ENCODE peak calls at places on chromosomes 3 and 15, in seven cellular contexts. K, D, N, R, E, T and L are unnamed samples.

GRCh38 chr3:193052294-193052693 is 134.6 kb upstream of the MB21D2 start:
- DNase-seq in E (no peak), K (no peak), R (no peak), T (no peak), N (no peak), D (no peak), L (no peak)

GRCh38 chr15:29418931-29419330 is 149.3 kb upstream of the NSMCE3 start:
- DNase-seq in R (no peak), K (no peak), N (no peak), T (no peak), E (no peak), D (no peak), L (no peak)

GRCh38 chr3:196284396-196284795 is 3.1 kb downstream of the PCYT1A start:
- DNase-seq in D (no peak), R (no peak), T (no peak), N (no peak), K (no peak), E (no peak), L (no peak)

GRCh38 chr3:46926447-46926846 is 48.9 kb downstream of the PTH1R start:
- DNase-seq in K (no peak), E (no peak), D (peak; percentile 48), N (no peak), R (no peak), T (no peak), L (peak; percentile 19)

GRCh38 chr15:71800190-71800589 is 10.2 kb upstream of the NR2E3 start:
- DNase-seq in R (no peak), N (no peak), T (no peak), D (no peak), K (no peak), E (no peak), L (no peak)

GRCh38 chr3:99933971-99934750 is 116.5 kb downstream of the CMSS1 start:
- DNase-seq in K (no peak), E (no peak), T (no peak), D (no peak), R (no peak), N (no peak), L (no peak)

GRCh38 chr3:107421170-107421792 is 44.0 kb downstream of the CCDC54 start:
- DNase-seq in E (no peak), K (peak; percentile 45), T (peak; percentile 83), D (no peak), N (peak; percentile 43), R (peak; percentile 74), L (peak; percentile 37)

GRCh38 chr3:25045291-25045690 is 382.8 kb upstream of the RARB start:
- DNase-seq in K (no peak), E (no peak), T (peak; percentile 81), R (peak; percentile 32), D (no peak), N (no peak), L (no peak)

GRCh38 chr3:10602769-10603768 is 97.7 kb upstream of the ATP2B2 start:
- DNase-seq in N (peak; percentile 82), E (no peak), D (no peak), K (peak; percentile 19), T (no peak), R (no peak), L (no peak)

GRCh38 chr15:44296625-44297524 is 8.4 kb downstream of the GOLM2 start:
- DNase-seq in D (no peak), N (no peak), T (no peak), K (no peak), R (peak; percentile 36), E (no peak), L (no peak)

GRCh38 chr15:101406014-101406413 is 83.5 kb downstream of the PCSK6 start:
- DNase-seq in E (no peak), N (no peak), T (no peak), D (no peak), K (no peak), R (no peak), L (no peak)

GRCh38 chr3:136543385-136543784 is 208.8 kb downstream of the STAG1 start:
- DNase-seq in E (no peak), K (no peak), R (no peak), T (no peak), D (no peak), N (no peak), L (no peak)

GRCh38 chr15:56234804-56235203 is 8.9 kb downstream of the RFX7 start:
- DNase-seq in K (no peak), D (no peak), N (no peak), T (no peak), E (no peak), R (no peak), L (no peak)
- H3K36me3 ChIP-seq in K (peaks cover 6% of the 10 kb centered on the region), D (peaks cover 29% of the 10 kb centered on the region), N (peaks cover 40% of the 10 kb centered on the region), T (peaks cover 60% of the 10 kb centered on the region), E (no peaks in the 10 kb centered on the region), R (no peaks in the 10 kb centered on the region), L (no peaks in the 10 kb centered on the region)

GRCh38 chr15:70064441-70064840 is 33.3 kb downstream of the TLE3 start:
- DNase-seq in E (no peak), D (no peak), R (no peak), N (no peak), K (no peak), T (no peak), L (no peak)

GRCh38 chr15:70067011-70067410 is 30.7 kb downstream of the TLE3 start:
- DNase-seq in R (no peak), E (no peak), D (no peak), T (no peak), N (no peak), K (no peak), L (no peak)

GRCh38 chr15:70065006-70065722 is 32.6 kb downstream of the TLE3 start:
- DNase-seq in E (no peak), K (no peak), D (no peak), T (no peak), R (no peak), N (no peak), L (no peak)

GRCh38 chr15:70066422-70066821 is 31.3 kb downstream of the TLE3 start:
- DNase-seq in E (no peak), R (no peak), K (no peak), N (no peak), T (no peak), D (no peak), L (no peak)

GRCh38 chr15:70066004-70066403 is 31.7 kb downstream of the TLE3 start:
- DNase-seq in N (no peak), D (no peak), R (no peak), K (no peak), E (no peak), T (no peak), L (no peak)
- H3K36me3 ChIP-seq in N (peaks cover 85% of the 10 kb centered on the region), D (peaks cover 58% of the 10 kb centered on the region), R (no peaks in the 10 kb centered on the region), K (peaks cover 60% of the 10 kb centered on the region), E (peaks cover 6% of the 10 kb centered on the region), T (no peaks in the 10 kb centered on the region), L (no peaks in the 10 kb centered on the region)

GRCh38 chr3:184845819-184846218 is 33.9 kb downstream of the VPS8 start:
- DNase-seq in E (no peak), R (no peak), N (no peak), T (no peak), K (no peak), D (no peak), L (no peak)

GRCh38 chr3:184846500-184846899 is 34.5 kb downstream of the VPS8 start:
- DNase-seq in R (no peak), D (no peak), E (no peak), N (no peak), K (no peak), T (no peak), L (no peak)

GRCh38 chr3:184850201-184850600 is 38.2 kb downstream of the VPS8 start:
- DNase-seq in D (no peak), K (no peak), T (no peak), R (no peak), N (no peak), E (no peak), L (no peak)

GRCh38 chr3:184848934-184849333 is 37.0 kb downstream of the VPS8 start:
- DNase-seq in T (no peak), K (no peak), D (no peak), E (no peak), N (no peak), R (no peak), L (no peak)
- H3K36me3 ChIP-seq in T (no peaks in the 10 kb centered on the region), K (no peaks in the 10 kb centered on the region), D (peaks cover 54% of the 10 kb centered on the region), E (peaks cover 5% of the 10 kb centered on the region), N (peaks cover 37% of the 10 kb centered on the region), R (no peaks in the 10 kb centered on the region), L (no peaks in the 10 kb centered on the region)

DNA sequence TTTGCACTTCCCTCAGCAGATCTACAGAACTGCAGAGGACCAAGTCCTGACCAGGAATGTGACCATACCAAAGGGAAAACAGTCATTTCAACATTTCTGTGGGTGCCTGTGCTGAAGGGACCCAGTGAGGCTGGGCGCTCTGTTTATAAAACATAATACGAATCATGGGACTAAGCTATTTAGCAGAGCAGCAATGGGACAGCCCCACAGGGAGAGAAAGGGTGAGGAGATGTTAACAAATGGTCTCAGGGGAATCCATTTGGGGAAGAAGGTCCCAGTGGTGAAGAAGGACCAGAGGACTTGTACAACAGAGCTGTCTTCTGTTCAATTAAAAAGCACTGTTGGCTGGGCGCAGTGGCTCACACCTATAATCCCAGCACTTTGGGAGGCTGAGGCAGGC is 1025.4 kb downstream of the FHIT start:
- DNase-seq in N (no peak), E (no peak), R (no peak), D (no peak), K (no peak), T (no peak), L (no peak)
- H3K36me3 ChIP-seq in N (no peaks in the 10 kb centered on the region), E (no peaks in the 10 kb centered on the region), R (no peaks in the 10 kb centered on the region), D (no peaks in the 10 kb centered on the region), K (no peaks in the 10 kb centered on the region), T (no peaks in the 10 kb centered on the region), L (no peaks in the 10 kb centered on the region)